ENCODE peak calls at places on chromosomes 1 and 21, in eight cellular contexts. One of them, this sample, is unnamed.

GRCh38 chr1:68624233-68624632 is 127.4 kb upstream of the DEPDC1 start:
- DNase-seq in AG20443: peak
- DNase-seq in small intestine: no peak
- DNase-seq in T-cell: no peak
- DNase-seq in HAP-1: no peak
- DNase-seq in activated effector memory CD4-positive, alpha-beta T cell treated with Interleukin-2 at 50 U/mL for 16 hours: no peak
- DNase-seq in nucleus accumbens: no peak
- DNase-seq in heart right ventricle: no peak
- DNase-seq in this sample: no peak

GRCh38 chr1:229600229-229600628 is 25.7 kb downstream of the TAF5L start:
- DNase-seq in AG20443: no peak
- DNase-seq in small intestine: no peak
- DNase-seq in T-cell: no peak
- DNase-seq in HAP-1: no peak
- DNase-seq in activated effector memory CD4-positive, alpha-beta T cell treated with Interleukin-2 at 50 U/mL for 16 hours: no peak
- DNase-seq in nucleus accumbens: no peak
- DNase-seq in heart right ventricle: no peak
- DNase-seq in this sample: no peak

GRCh38 chr1:150576794-150577556 is 2.4 kb downstream of the MCL1 start:
- DNase-seq in AG20443: no peak
- DNase-seq in small intestine: peak
- DNase-seq in T-cell: no peak
- DNase-seq in HAP-1: no peak
- DNase-seq in activated effector memory CD4-positive, alpha-beta T cell treated with Interleukin-2 at 50 U/mL for 16 hours: no peak
- DNase-seq in nucleus accumbens: no peak
- DNase-seq in heart right ventricle: no peak
- DNase-seq in this sample: peak

GRCh38 chr1:37858931-37859506 is 373 bp downstream of the MTF1 start:
- DNase-seq in AG20443: peak
- DNase-seq in small intestine: no peak
- DNase-seq in T-cell: peak
- DNase-seq in HAP-1: no peak
- DNase-seq in activated effector memory CD4-positive, alpha-beta T cell treated with Interleukin-2 at 50 U/mL for 16 hours: no peak
- DNase-seq in nucleus accumbens: no peak
- DNase-seq in heart right ventricle: no peak
- DNase-seq in this sample: peak

GRCh38 chr21:16069713-16070112 is 339.9 kb downstream of the USP25 start:
- DNase-seq in AG20443: no peak
- DNase-seq in small intestine: no peak
- DNase-seq in T-cell: no peak
- DNase-seq in HAP-1: no peak
- DNase-seq in activated effector memory CD4-positive, alpha-beta T cell treated with Interleukin-2 at 50 U/mL for 16 hours: no peak
- DNase-seq in nucleus accumbens: no peak
- DNase-seq in heart right ventricle: no peak
- DNase-seq in this sample: no peak

GRCh38 chr1:10507111-10507879 is 32.5 kb downstream of the PEX14 start:
- DNase-seq in AG20443: peak
- DNase-seq in small intestine: peak
- DNase-seq in T-cell: peak
- DNase-seq in HAP-1: peak
- DNase-seq in activated effector memory CD4-positive, alpha-beta T cell treated with Interleukin-2 at 50 U/mL for 16 hours: peak
- DNase-seq in nucleus accumbens: peak
- DNase-seq in heart right ventricle: peak
- DNase-seq in this sample: peak

GRCh38 chr1:229563701-229564100 is 5.2 kb upstream of the ABCB10 start:
- DNase-seq in AG20443: no peak
- DNase-seq in small intestine: no peak
- DNase-seq in T-cell: no peak
- DNase-seq in HAP-1: no peak
- DNase-seq in activated effector memory CD4-positive, alpha-beta T cell treated with Interleukin-2 at 50 U/mL for 16 hours: no peak
- DNase-seq in nucleus accumbens: no peak
- DNase-seq in heart right ventricle: no peak
- DNase-seq in this sample: peak

GRCh38 chr1:21236178-21236577 is 54.1 kb downstream of the ECE1 start:
- DNase-seq in AG20443: no peak
- DNase-seq in small intestine: no peak
- DNase-seq in T-cell: no peak
- DNase-seq in HAP-1: no peak
- DNase-seq in activated effector memory CD4-positive, alpha-beta T cell treated with Interleukin-2 at 50 U/mL for 16 hours: no peak
- DNase-seq in nucleus accumbens: no peak
- DNase-seq in heart right ventricle: no peak
- DNase-seq in this sample: no peak

GRCh38 chr21:44904141-44904923 is 16.4 kb downstream of the ITGB2 start:
- DNase-seq in AG20443: no peak
- DNase-seq in small intestine: no peak
- DNase-seq in T-cell: no peak
- DNase-seq in HAP-1: no peak
- DNase-seq in activated effector memory CD4-positive, alpha-beta T cell treated with Interleukin-2 at 50 U/mL for 16 hours: no peak
- DNase-seq in nucleus accumbens: no peak
- DNase-seq in heart right ventricle: no peak
- DNase-seq in this sample: no peak

GRCh38 chr1:27650527-27651175 is 15.7 kb upstream of the FGR start:
- DNase-seq in AG20443: peak
- DNase-seq in small intestine: no peak
- DNase-seq in T-cell: no peak
- DNase-seq in HAP-1: no peak
- DNase-seq in activated effector memory CD4-positive, alpha-beta T cell treated with Interleukin-2 at 50 U/mL for 16 hours: no peak
- DNase-seq in nucleus accumbens: no peak
- DNase-seq in heart right ventricle: no peak
- DNase-seq in this sample: peak

GRCh38 chr1:203210988-203211387 is 18.5 kb downstream of the CHIT1 start:
- DNase-seq in AG20443: no peak
- DNase-seq in small intestine: no peak
- DNase-seq in T-cell: no peak
- DNase-seq in HAP-1: no peak
- DNase-seq in activated effector memory CD4-positive, alpha-beta T cell treated with Interleukin-2 at 50 U/mL for 16 hours: no peak
- DNase-seq in nucleus accumbens: no peak
- DNase-seq in heart right ventricle: no peak
- DNase-seq in this sample: no peak

GRCh38 chr21:43994646-43995045 is 17.5 kb upstream of the TRAPPC10 start:
- DNase-seq in AG20443: no peak
- DNase-seq in small intestine: no peak
- DNase-seq in T-cell: no peak
- DNase-seq in HAP-1: no peak
- DNase-seq in activated effector memory CD4-positive, alpha-beta T cell treated with Interleukin-2 at 50 U/mL for 16 hours: no peak
- DNase-seq in nucleus accumbens: no peak
- DNase-seq in heart right ventricle: no peak
- DNase-seq in this sample: no peak

GRCh38 chr1:168498159-168498609 is 45.6 kb downstream of the XCL2 start:
- DNase-seq in AG20443: no peak
- DNase-seq in small intestine: no peak
- DNase-seq in T-cell: no peak
- DNase-seq in HAP-1: no peak
- DNase-seq in activated effector memory CD4-positive, alpha-beta T cell treated with Interleukin-2 at 50 U/mL for 16 hours: no peak
- DNase-seq in nucleus accumbens: no peak
- DNase-seq in heart right ventricle: no peak
- DNase-seq in this sample: peak

GRCh38 chr1:163084330-163084729 is 15.2 kb downstream of the RGS4 start:
- DNase-seq in AG20443: no peak
- DNase-seq in small intestine: no peak
- DNase-seq in T-cell: no peak
- DNase-seq in HAP-1: no peak
- DNase-seq in activated effector memory CD4-positive, alpha-beta T cell treated with Interleukin-2 at 50 U/mL for 16 hours: no peak
- DNase-seq in nucleus accumbens: no peak
- DNase-seq in heart right ventricle: no peak
- DNase-seq in this sample: peak

GRCh38 chr1:25685938-25686665 is 69.5 kb downstream of the MAN1C1 start:
- DNase-seq in AG20443: no peak
- DNase-seq in small intestine: no peak
- DNase-seq in T-cell: no peak
- DNase-seq in HAP-1: no peak
- DNase-seq in activated effector memory CD4-positive, alpha-beta T cell treated with Interleukin-2 at 50 U/mL for 16 hours: no peak
- DNase-seq in nucleus accumbens: no peak
- DNase-seq in heart right ventricle: no peak
- DNase-seq in this sample: no peak

GRCh38 chr1:172472495-172472894 is 28.6 kb upstream of the PIGC start:
- DNase-seq in AG20443: no peak
- DNase-seq in small intestine: no peak
- DNase-seq in T-cell: no peak
- DNase-seq in HAP-1: no peak
- DNase-seq in activated effector memory CD4-positive, alpha-beta T cell treated with Interleukin-2 at 50 U/mL for 16 hours: no peak
- DNase-seq in nucleus accumbens: no peak
- DNase-seq in heart right ventricle: no peak
- DNase-seq in this sample: no peak